ENCODE peak calls at places on chromosome 22, in six cellular contexts. Y is heart left ventricle, W is heart right ventricle, K is IMR-90, O is PC-3, U is tibial nerve. Z is an unnamed sample.

GRCh38 chr22:23216331-23217170 is 36.2 kb downstream of the BCR start:
- DNase-seq in Y (no peak), W (no peak), K (no peak), O (no peak), U (no peak), Z (no peak)

GRCh38 chr22:27074016-27074415 is 416.6 kb downstream of the MIAT start:
- DNase-seq in Y (no peak), W (no peak), K (no peak), O (no peak), U (no peak), Z (no peak)

GRCh38 chr22:47340851-47341436 is 578.5 kb downstream of the TBC1D22A start:
- DNase-seq in Y (no peak), W (no peak), K (no peak), O (peak; percentile 28), U (no peak), Z (no peak)

GRCh38 chr22:44186121-44186510 is 5.4 kb downstream of the PARVG start:
- DNase-seq in Y (no peak), W (no peak), K (no peak), O (no peak), U (no peak), Z (no peak)

GRCh38 chr22:45717787-45718186 is 46.2 kb downstream of the ATXN10 start:
- DNase-seq in Y (no peak), W (no peak), K (peak; percentile 79), O (peak; percentile 37), U (no peak), Z (peak; percentile 35)

GRCh38 chr22:26431151-26431995 is 2.3 kb downstream of the ASPHD2 start:
- DNase-seq in Y (no peak), W (no peak), K (no peak), O (no peak), U (no peak), Z (peak; percentile 21)

GRCh38 chr22:29872989-29873388 is 10.0 kb upstream of the MTMR3 start:
- DNase-seq in Y (no peak), W (no peak), K (no peak), O (no peak), U (no peak), Z (no peak)

GRCh38 chr22:25626146-25626992 is 61.9 kb downstream of the GRK3 start:
- DNase-seq in Y (no peak), W (no peak), K (no peak), O (no peak), U (no peak), Z (no peak)

GRCh38 chr22:45212306-45212709 is 28.4 kb downstream of the KIAA0930 start:
- DNase-seq in Y (peak; percentile 73), W (peak; percentile 74), K (peak; percentile 96), O (no peak), U (peak; percentile 44), Z (peak; percentile 79)

GRCh38 chr22:44880588-44881245 is 128.3 kb downstream of the ARHGAP8 start:
- DNase-seq in Y (no peak), W (no peak), K (no peak), O (no peak), U (no peak), Z (no peak)

GRCh38 chr22:46561435-46561905 is 24.1 kb upstream of the CELSR1 start:
- DNase-seq in Y (no peak), W (no peak), K (peak; percentile 23), O (peak; percentile 22), U (peak; percentile 3), Z (no peak)

GRCh38 chr22:41668971-41669911 is 19.4 kb downstream of the SNU13 start:
- DNase-seq in Y (no peak), W (no peak), K (peak; percentile 85), O (peak; percentile 59), U (no peak), Z (peak; percentile 65)

GRCh38 chr22:25169278-25170031 is 30.2 kb upstream of the CRYBB3 start:
- DNase-seq in Y (no peak), W (no peak), K (no peak), O (peak; percentile 8), U (no peak), Z (no peak)

GRCh38 chr22:29912605-29913398 is 29.8 kb downstream of the MTMR3 start:
- DNase-seq in Y (peak; percentile 19), W (peak; percentile 22), K (peak; percentile 93), O (peak; percentile 81), U (no peak), Z (peak; percentile 89)

GRCh38 chr22:22092974-22093373 is 110.4 kb upstream of the TOP3B start:
- DNase-seq in Y (no peak), W (no peak), K (no peak), O (no peak), U (no peak), Z (no peak)

GRCh38 chr22:38081636-38081940 is 2.4 kb downstream of the SLC16A8 start:
- DNase-seq in Y (no peak), W (no peak), K (no peak), O (no peak), U (no peak), Z (no peak)

GRCh38 chr22:38080468-38080846 is 3.5 kb downstream of the SLC16A8 start:
- DNase-seq in Y (no peak), W (no peak), K (no peak), O (no peak), U (no peak), Z (no peak)

GRCh38 chr22:38082986-38083710 is 836 bp downstream of the SLC16A8 start:
- DNase-seq in Y (no peak), W (no peak), K (no peak), O (no peak), U (no peak), Z (no peak)

GRCh38 chr22:38080847-38081635 is 2.9 kb downstream of the SLC16A8 start:
- DNase-seq in Y (no peak), W (no peak), K (peak; percentile 14), O (peak; percentile 35), U (no peak), Z (peak; percentile 42)

DNA sequence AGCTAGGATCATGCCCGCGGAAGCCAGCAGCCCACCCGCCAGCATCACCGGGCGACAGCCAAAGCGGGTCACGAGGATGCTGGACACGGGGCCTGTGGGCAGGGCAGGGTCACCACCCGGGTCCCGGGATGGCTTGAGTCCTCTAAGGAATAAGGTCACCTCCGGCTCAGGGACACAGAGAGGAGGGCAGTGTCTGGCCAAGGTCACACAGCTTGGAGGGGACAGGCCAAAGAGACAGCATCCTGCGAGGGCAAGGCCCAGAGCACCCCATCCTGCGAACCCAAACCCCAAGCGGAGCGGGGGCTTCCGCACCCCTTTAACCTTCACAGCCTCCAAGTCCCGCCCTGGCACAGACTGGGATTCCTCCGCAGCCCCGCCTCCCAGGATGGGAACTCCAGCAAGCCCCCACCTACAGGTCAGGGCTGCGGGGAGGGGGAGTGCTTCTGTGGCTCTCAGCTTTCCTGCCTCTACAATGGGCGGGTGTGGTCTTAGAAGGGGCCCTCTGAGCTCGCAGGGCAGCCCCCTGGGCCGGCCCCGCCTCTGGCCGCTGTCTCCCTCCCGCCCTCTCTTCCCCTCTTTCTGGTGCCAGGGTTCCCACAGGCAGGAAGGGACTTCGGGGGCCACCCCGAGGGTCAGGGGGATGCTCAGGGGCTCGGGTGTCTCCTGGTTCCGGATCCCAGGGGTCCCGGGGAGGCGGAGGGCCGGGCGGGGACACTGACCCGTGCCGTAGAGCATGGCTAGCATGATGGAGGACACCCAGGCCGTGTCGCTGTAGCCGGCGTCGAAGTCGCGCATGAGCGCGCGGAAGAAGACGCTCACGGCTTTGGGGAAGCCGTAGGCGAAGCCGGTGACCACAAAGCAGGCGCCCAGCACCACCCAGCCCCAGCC is 1.8 kb downstream of the SLC16A8 start:
- DNase-seq in Y (no peak), W (no peak), K (no peak), O (no peak), U (no peak), Z (no peak)
- H3K4me3 ChIP-seq in Y (peak overlapping the region; percentile 36), W (peak overlapping the region; percentile 46), K (no peak overlapping the region), O (no peak overlapping the region), U (peak overlapping the region; percentile 18), Z (no peak overlapping the region)

GRCh38 chr22:28442264-28442950 is 237.2 kb downstream of the TTC28 start:
- DNase-seq in Y (peak; percentile 85), W (peak; percentile 77), K (peak; percentile 69), O (no peak), U (peak; percentile 36), Z (peak; percentile 81)

GRCh38 chr22:28438183-28438778 is 241.4 kb downstream of the TTC28 start:
- DNase-seq in Y (no peak), W (no peak), K (no peak), O (no peak), U (no peak), Z (no peak)

GRCh38 chr22:28441720-28442263 is 237.8 kb downstream of the TTC28 start:
- DNase-seq in Y (no peak), W (no peak), K (no peak), O (no peak), U (no peak), Z (peak; percentile 22)

GRCh38 chr22:28442951-28443876 is 236.4 kb downstream of the TTC28 start:
- DNase-seq in Y (peak; percentile 76), W (peak; percentile 78), K (peak; percentile 76), O (no peak), U (peak; percentile 67), Z (peak; percentile 85)

GRCh38 chr22:28440517-28441366 is 238.9 kb downstream of the TTC28 start:
- DNase-seq in Y (no peak), W (no peak), K (peak; percentile 80), O (no peak), U (no peak), Z (peak; percentile 82)
- TF ChIP-seq CTCF in Y (no peak), W (no peak), K (no peak), O (no peak), U (no peak), Z (no peak)

GRCh38 chr22:40519948-40520331 is 116.6 kb downstream of the MRTFA start:
- DNase-seq in Y (no peak), W (no peak), K (no peak), O (no peak), U (no peak), Z (no peak)

GRCh38 chr22:40521046-40521445 is 115.5 kb downstream of the MRTFA start:
- DNase-seq in Y (no peak), W (no peak), K (no peak), O (no peak), U (no peak), Z (no peak)

GRCh38 chr22:40518840-40519239 is 117.7 kb downstream of the MRTFA start:
- DNase-seq in Y (no peak), W (no peak), K (no peak), O (no peak), U (no peak), Z (no peak)

GRCh38 chr22:40520562-40520961 is 116.0 kb downstream of the MRTFA start:
- DNase-seq in Y (no peak), W (no peak), K (no peak), O (no peak), U (no peak), Z (no peak)

GRCh38 chr22:40519284-40519947 is 117.1 kb downstream of the MRTFA start:
- DNase-seq in Y (no peak), W (no peak), K (no peak), O (no peak), U (no peak), Z (no peak)
- H3K4me3 ChIP-seq in Y (no peak overlapping the region), W (no peak overlapping the region), K (no peak overlapping the region), O (no peak overlapping the region), U (no peak overlapping the region), Z (no peak overlapping the region)

GRCh38 chr22:49027122-49027670 is 800.5 kb downstream of the BRD1 start:
- DNase-seq in Y (no peak), W (no peak), K (no peak), O (no peak), U (no peak), Z (no peak)

GRCh38 chr22:49024775-49025440 is 802.8 kb downstream of the BRD1 start:
- DNase-seq in Y (no peak), W (no peak), K (no peak), O (no peak), U (no peak), Z (no peak)

GRCh38 chr22:49028111-49028510 is 799.6 kb downstream of the BRD1 start:
- DNase-seq in Y (no peak), W (no peak), K (no peak), O (no peak), U (no peak), Z (no peak)

GRCh38 chr22:49025791-49026475 is 801.7 kb downstream of the BRD1 start:
- DNase-seq in Y (no peak), W (no peak), K (no peak), O (no peak), U (no peak), Z (no peak)

GRCh38 chr22:49026476-49027121 is 801.1 kb downstream of the BRD1 start:
- DNase-seq in Y (no peak), W (no peak), K (no peak), O (no peak), U (no peak), Z (no peak)
- TF ChIP-seq CTCF in Y (no peak), W (no peak), K (no peak), O (no peak), U (peak; percentile 5), Z (no peak)

Z was measured in cardiac fibroblast.